ENCODE peak calls at places on chromosomes 7 and 10, in five cellular contexts. One of them, this sample, is unnamed.

GRCh38 chr7:78751253-78751652 is 702.2 kb downstream of the MAGI2 start:
- DNase-seq in C1 segment of cervical spinal cord: no peak
- DNase-seq in stimulated activated CD8-positive, alpha-beta memory T cell treated with anti-CD3 and anti-CD28 coated beads, Interleukin-4, amount 100 ng/mL, for 1 hour: no peak
- DNase-seq in activated CD8-positive, alpha-beta memory T cell treated with anti-CD3 and anti-CD28 coated beads, Interleukin-2, amount 50 U/mL, for 48 hours: no peak
- DNase-seq in B cell: no peak
- DNase-seq in this sample: no peak

GRCh38 chr7:155534691-155535090 is 11.7 kb downstream of the CNPY1 start:
- DNase-seq in C1 segment of cervical spinal cord: no peak
- DNase-seq in stimulated activated CD8-positive, alpha-beta memory T cell treated with anti-CD3 and anti-CD28 coated beads, Interleukin-4, amount 100 ng/mL, for 1 hour: no peak
- DNase-seq in activated CD8-positive, alpha-beta memory T cell treated with anti-CD3 and anti-CD28 coated beads, Interleukin-2, amount 50 U/mL, for 48 hours: no peak
- DNase-seq in B cell: peak; percentile 37
- DNase-seq in this sample: no peak

GRCh38 chr7:87982163-87982562 is 48.1 kb downstream of the ADAM22 start:
- DNase-seq in C1 segment of cervical spinal cord: no peak
- DNase-seq in stimulated activated CD8-positive, alpha-beta memory T cell treated with anti-CD3 and anti-CD28 coated beads, Interleukin-4, amount 100 ng/mL, for 1 hour: no peak
- DNase-seq in activated CD8-positive, alpha-beta memory T cell treated with anti-CD3 and anti-CD28 coated beads, Interleukin-2, amount 50 U/mL, for 48 hours: no peak
- DNase-seq in B cell: no peak
- DNase-seq in this sample: no peak

GRCh38 chr10:132129431-132129830 is 57.3 kb upstream of the DPYSL4 start:
- DNase-seq in C1 segment of cervical spinal cord: no peak
- DNase-seq in stimulated activated CD8-positive, alpha-beta memory T cell treated with anti-CD3 and anti-CD28 coated beads, Interleukin-4, amount 100 ng/mL, for 1 hour: no peak
- DNase-seq in activated CD8-positive, alpha-beta memory T cell treated with anti-CD3 and anti-CD28 coated beads, Interleukin-2, amount 50 U/mL, for 48 hours: no peak
- DNase-seq in B cell: no peak
- DNase-seq in this sample: no peak

GRCh38 chr10:103470755-103471653 is 8.0 kb downstream of the CALHM3 start:
- DNase-seq in C1 segment of cervical spinal cord: no peak
- DNase-seq in stimulated activated CD8-positive, alpha-beta memory T cell treated with anti-CD3 and anti-CD28 coated beads, Interleukin-4, amount 100 ng/mL, for 1 hour: peak; percentile 53
- DNase-seq in activated CD8-positive, alpha-beta memory T cell treated with anti-CD3 and anti-CD28 coated beads, Interleukin-2, amount 50 U/mL, for 48 hours: peak; percentile 79
- DNase-seq in B cell: peak; percentile 88
- DNase-seq in this sample: no peak

GRCh38 chr7:137987968-137988367 is 13.9 kb downstream of the CREB3L2 start:
- DNase-seq in C1 segment of cervical spinal cord: no peak
- DNase-seq in stimulated activated CD8-positive, alpha-beta memory T cell treated with anti-CD3 and anti-CD28 coated beads, Interleukin-4, amount 100 ng/mL, for 1 hour: no peak
- DNase-seq in activated CD8-positive, alpha-beta memory T cell treated with anti-CD3 and anti-CD28 coated beads, Interleukin-2, amount 50 U/mL, for 48 hours: no peak
- DNase-seq in B cell: no peak
- DNase-seq in this sample: no peak

GRCh38 chr10:124916098-124916584 is 25.8 kb upstream of the ZRANB1 start:
- DNase-seq in C1 segment of cervical spinal cord: no peak
- DNase-seq in stimulated activated CD8-positive, alpha-beta memory T cell treated with anti-CD3 and anti-CD28 coated beads, Interleukin-4, amount 100 ng/mL, for 1 hour: no peak
- DNase-seq in activated CD8-positive, alpha-beta memory T cell treated with anti-CD3 and anti-CD28 coated beads, Interleukin-2, amount 50 U/mL, for 48 hours: no peak
- DNase-seq in B cell: no peak
- DNase-seq in this sample: no peak

GRCh38 chr10:55470840-55471239 is 669.8 kb upstream of the PCDH15 start:
- DNase-seq in C1 segment of cervical spinal cord: no peak
- DNase-seq in stimulated activated CD8-positive, alpha-beta memory T cell treated with anti-CD3 and anti-CD28 coated beads, Interleukin-4, amount 100 ng/mL, for 1 hour: no peak
- DNase-seq in activated CD8-positive, alpha-beta memory T cell treated with anti-CD3 and anti-CD28 coated beads, Interleukin-2, amount 50 U/mL, for 48 hours: no peak
- DNase-seq in B cell: no peak
- DNase-seq in this sample: no peak

GRCh38 chr10:90738885-90739284 is 119.0 kb downstream of the HTR7 start:
- DNase-seq in C1 segment of cervical spinal cord: no peak
- DNase-seq in stimulated activated CD8-positive, alpha-beta memory T cell treated with anti-CD3 and anti-CD28 coated beads, Interleukin-4, amount 100 ng/mL, for 1 hour: no peak
- DNase-seq in activated CD8-positive, alpha-beta memory T cell treated with anti-CD3 and anti-CD28 coated beads, Interleukin-2, amount 50 U/mL, for 48 hours: no peak
- DNase-seq in B cell: no peak
- DNase-seq in this sample: no peak

GRCh38 chr7:139660317-139661042 is 117.3 kb downstream of the HIPK2 start:
- DNase-seq in C1 segment of cervical spinal cord: no peak
- DNase-seq in stimulated activated CD8-positive, alpha-beta memory T cell treated with anti-CD3 and anti-CD28 coated beads, Interleukin-4, amount 100 ng/mL, for 1 hour: no peak
- DNase-seq in activated CD8-positive, alpha-beta memory T cell treated with anti-CD3 and anti-CD28 coated beads, Interleukin-2, amount 50 U/mL, for 48 hours: no peak
- DNase-seq in B cell: no peak
- DNase-seq in this sample: no peak

GRCh38 chr10:91635401-91636400 is 2.8 kb upstream of the PPP1R3C start:
- DNase-seq in C1 segment of cervical spinal cord: peak; percentile 30
- DNase-seq in stimulated activated CD8-positive, alpha-beta memory T cell treated with anti-CD3 and anti-CD28 coated beads, Interleukin-4, amount 100 ng/mL, for 1 hour: no peak
- DNase-seq in activated CD8-positive, alpha-beta memory T cell treated with anti-CD3 and anti-CD28 coated beads, Interleukin-2, amount 50 U/mL, for 48 hours: no peak
- DNase-seq in B cell: no peak
- DNase-seq in this sample: no peak

GRCh38 chr10:88254091-88254490 is 329.0 kb downstream of the RNLS start:
- DNase-seq in C1 segment of cervical spinal cord: no peak
- DNase-seq in stimulated activated CD8-positive, alpha-beta memory T cell treated with anti-CD3 and anti-CD28 coated beads, Interleukin-4, amount 100 ng/mL, for 1 hour: no peak
- DNase-seq in activated CD8-positive, alpha-beta memory T cell treated with anti-CD3 and anti-CD28 coated beads, Interleukin-2, amount 50 U/mL, for 48 hours: no peak
- DNase-seq in B cell: no peak
- DNase-seq in this sample: no peak

GRCh38 chr7:74199551-74200355 is 10.1 kb upstream of the LAT2 start:
- DNase-seq in C1 segment of cervical spinal cord: no peak
- DNase-seq in stimulated activated CD8-positive, alpha-beta memory T cell treated with anti-CD3 and anti-CD28 coated beads, Interleukin-4, amount 100 ng/mL, for 1 hour: no peak
- DNase-seq in activated CD8-positive, alpha-beta memory T cell treated with anti-CD3 and anti-CD28 coated beads, Interleukin-2, amount 50 U/mL, for 48 hours: no peak
- DNase-seq in B cell: no peak
- DNase-seq in this sample: no peak

GRCh38 chr10:66292922-66293321 is 632.9 kb upstream of the LRRTM3 start:
- DNase-seq in C1 segment of cervical spinal cord: no peak
- DNase-seq in stimulated activated CD8-positive, alpha-beta memory T cell treated with anti-CD3 and anti-CD28 coated beads, Interleukin-4, amount 100 ng/mL, for 1 hour: no peak
- DNase-seq in activated CD8-positive, alpha-beta memory T cell treated with anti-CD3 and anti-CD28 coated beads, Interleukin-2, amount 50 U/mL, for 48 hours: no peak
- DNase-seq in B cell: no peak
- DNase-seq in this sample: no peak

GRCh38 chr7:83366629-83367028 is 203.9 kb upstream of the PCLO start:
- DNase-seq in C1 segment of cervical spinal cord: no peak
- DNase-seq in stimulated activated CD8-positive, alpha-beta memory T cell treated with anti-CD3 and anti-CD28 coated beads, Interleukin-4, amount 100 ng/mL, for 1 hour: no peak
- DNase-seq in activated CD8-positive, alpha-beta memory T cell treated with anti-CD3 and anti-CD28 coated beads, Interleukin-2, amount 50 U/mL, for 48 hours: no peak
- DNase-seq in B cell: no peak
- DNase-seq in this sample: no peak

GRCh38 chr7:14233026-14233897 is 243.8 kb upstream of the ETV1 start:
- DNase-seq in C1 segment of cervical spinal cord: no peak
- DNase-seq in stimulated activated CD8-positive, alpha-beta memory T cell treated with anti-CD3 and anti-CD28 coated beads, Interleukin-4, amount 100 ng/mL, for 1 hour: no peak
- DNase-seq in activated CD8-positive, alpha-beta memory T cell treated with anti-CD3 and anti-CD28 coated beads, Interleukin-2, amount 50 U/mL, for 48 hours: no peak
- DNase-seq in B cell: no peak
- DNase-seq in this sample: no peak

GRCh38 chr7:121525155-121525819 is 129.2 kb upstream of the FAM3C start:
- DNase-seq in C1 segment of cervical spinal cord: no peak
- DNase-seq in stimulated activated CD8-positive, alpha-beta memory T cell treated with anti-CD3 and anti-CD28 coated beads, Interleukin-4, amount 100 ng/mL, for 1 hour: no peak
- DNase-seq in activated CD8-positive, alpha-beta memory T cell treated with anti-CD3 and anti-CD28 coated beads, Interleukin-2, amount 50 U/mL, for 48 hours: no peak
- DNase-seq in B cell: no peak
- DNase-seq in this sample: no peak

GRCh38 chr10:89921422-89921821 is 220.0 kb downstream of the KIF20B start:
- DNase-seq in C1 segment of cervical spinal cord: no peak
- DNase-seq in stimulated activated CD8-positive, alpha-beta memory T cell treated with anti-CD3 and anti-CD28 coated beads, Interleukin-4, amount 100 ng/mL, for 1 hour: no peak
- DNase-seq in activated CD8-positive, alpha-beta memory T cell treated with anti-CD3 and anti-CD28 coated beads, Interleukin-2, amount 50 U/mL, for 48 hours: no peak
- DNase-seq in B cell: no peak
- DNase-seq in this sample: no peak

GRCh38 chr7:140439359-140439758 is 35.5 kb downstream of the RAB19 start:
- DNase-seq in C1 segment of cervical spinal cord: no peak
- DNase-seq in stimulated activated CD8-positive, alpha-beta memory T cell treated with anti-CD3 and anti-CD28 coated beads, Interleukin-4, amount 100 ng/mL, for 1 hour: no peak
- DNase-seq in activated CD8-positive, alpha-beta memory T cell treated with anti-CD3 and anti-CD28 coated beads, Interleukin-2, amount 50 U/mL, for 48 hours: no peak
- DNase-seq in B cell: no peak
- DNase-seq in this sample: no peak

GRCh38 chr10:17504547-17505245 is 50.3 kb upstream of the ST8SIA6 start:
- DNase-seq in C1 segment of cervical spinal cord: no peak
- DNase-seq in stimulated activated CD8-positive, alpha-beta memory T cell treated with anti-CD3 and anti-CD28 coated beads, Interleukin-4, amount 100 ng/mL, for 1 hour: no peak
- DNase-seq in activated CD8-positive, alpha-beta memory T cell treated with anti-CD3 and anti-CD28 coated beads, Interleukin-2, amount 50 U/mL, for 48 hours: no peak
- DNase-seq in B cell: no peak
- DNase-seq in this sample: no peak

GRCh38 chr7:4167385-4167910 is 514.6 kb upstream of the FOXK1 start:
- DNase-seq in C1 segment of cervical spinal cord: no peak
- DNase-seq in stimulated activated CD8-positive, alpha-beta memory T cell treated with anti-CD3 and anti-CD28 coated beads, Interleukin-4, amount 100 ng/mL, for 1 hour: no peak
- DNase-seq in activated CD8-positive, alpha-beta memory T cell treated with anti-CD3 and anti-CD28 coated beads, Interleukin-2, amount 50 U/mL, for 48 hours: no peak
- DNase-seq in B cell: no peak
- DNase-seq in this sample: no peak

GRCh38 chr7:91459539-91459938 is 195.3 kb downstream of the FZD1 start:
- DNase-seq in C1 segment of cervical spinal cord: no peak
- DNase-seq in stimulated activated CD8-positive, alpha-beta memory T cell treated with anti-CD3 and anti-CD28 coated beads, Interleukin-4, amount 100 ng/mL, for 1 hour: no peak
- DNase-seq in activated CD8-positive, alpha-beta memory T cell treated with anti-CD3 and anti-CD28 coated beads, Interleukin-2, amount 50 U/mL, for 48 hours: no peak
- DNase-seq in B cell: no peak
- DNase-seq in this sample: no peak

GRCh38 chr7:108972009-108972408 is 402.3 kb downstream of the DNAJB9 start:
- DNase-seq in C1 segment of cervical spinal cord: peak; percentile 2
- DNase-seq in stimulated activated CD8-positive, alpha-beta memory T cell treated with anti-CD3 and anti-CD28 coated beads, Interleukin-4, amount 100 ng/mL, for 1 hour: no peak
- DNase-seq in activated CD8-positive, alpha-beta memory T cell treated with anti-CD3 and anti-CD28 coated beads, Interleukin-2, amount 50 U/mL, for 48 hours: no peak
- DNase-seq in B cell: no peak
- DNase-seq in this sample: no peak

GRCh38 chr7:108057951-108058391 is 55.0 kb upstream of the LAMB1 start:
- DNase-seq in C1 segment of cervical spinal cord: no peak
- DNase-seq in stimulated activated CD8-positive, alpha-beta memory T cell treated with anti-CD3 and anti-CD28 coated beads, Interleukin-4, amount 100 ng/mL, for 1 hour: no peak
- DNase-seq in activated CD8-positive, alpha-beta memory T cell treated with anti-CD3 and anti-CD28 coated beads, Interleukin-2, amount 50 U/mL, for 48 hours: no peak
- DNase-seq in B cell: no peak
- DNase-seq in this sample: no peak

GRCh38 chr7:148944935-148945934 is 61.1 kb upstream of the EZH2 start:
- DNase-seq in C1 segment of cervical spinal cord: no peak
- DNase-seq in stimulated activated CD8-positive, alpha-beta memory T cell treated with anti-CD3 and anti-CD28 coated beads, Interleukin-4, amount 100 ng/mL, for 1 hour: no peak
- DNase-seq in activated CD8-positive, alpha-beta memory T cell treated with anti-CD3 and anti-CD28 coated beads, Interleukin-2, amount 50 U/mL, for 48 hours: no peak
- DNase-seq in B cell: no peak
- DNase-seq in this sample: no peak

GRCh38 chr10:102455893-102456471 is 4.6 kb upstream of the C10orf95 start:
- DNase-seq in C1 segment of cervical spinal cord: no peak
- DNase-seq in stimulated activated CD8-positive, alpha-beta memory T cell treated with anti-CD3 and anti-CD28 coated beads, Interleukin-4, amount 100 ng/mL, for 1 hour: no peak
- DNase-seq in activated CD8-positive, alpha-beta memory T cell treated with anti-CD3 and anti-CD28 coated beads, Interleukin-2, amount 50 U/mL, for 48 hours: no peak
- DNase-seq in B cell: no peak
- DNase-seq in this sample: no peak

GRCh38 chr7:11345621-11346020 is 371.9 kb downstream of the PHF14 start:
- DNase-seq in C1 segment of cervical spinal cord: no peak
- DNase-seq in stimulated activated CD8-positive, alpha-beta memory T cell treated with anti-CD3 and anti-CD28 coated beads, Interleukin-4, amount 100 ng/mL, for 1 hour: no peak
- DNase-seq in activated CD8-positive, alpha-beta memory T cell treated with anti-CD3 and anti-CD28 coated beads, Interleukin-2, amount 50 U/mL, for 48 hours: no peak
- DNase-seq in B cell: no peak
- DNase-seq in this sample: no peak

GRCh38 chr10:49633327-49634045 is 19.6 kb downstream of the CHAT start:
- DNase-seq in C1 segment of cervical spinal cord: no peak
- DNase-seq in stimulated activated CD8-positive, alpha-beta memory T cell treated with anti-CD3 and anti-CD28 coated beads, Interleukin-4, amount 100 ng/mL, for 1 hour: no peak
- DNase-seq in activated CD8-positive, alpha-beta memory T cell treated with anti-CD3 and anti-CD28 coated beads, Interleukin-2, amount 50 U/mL, for 48 hours: no peak
- DNase-seq in B cell: no peak
- DNase-seq in this sample: no peak

GRCh38 chr7:79624336-79624735 is 170.9 kb upstream of the MAGI2 start:
- DNase-seq in C1 segment of cervical spinal cord: no peak
- DNase-seq in stimulated activated CD8-positive, alpha-beta memory T cell treated with anti-CD3 and anti-CD28 coated beads, Interleukin-4, amount 100 ng/mL, for 1 hour: no peak
- DNase-seq in activated CD8-positive, alpha-beta memory T cell treated with anti-CD3 and anti-CD28 coated beads, Interleukin-2, amount 50 U/mL, for 48 hours: no peak
- DNase-seq in B cell: no peak
- DNase-seq in this sample: no peak

GRCh38 chr10:74927701-74928100 is 101.3 kb downstream of the KAT6B start:
- DNase-seq in C1 segment of cervical spinal cord: no peak
- DNase-seq in stimulated activated CD8-positive, alpha-beta memory T cell treated with anti-CD3 and anti-CD28 coated beads, Interleukin-4, amount 100 ng/mL, for 1 hour: no peak
- DNase-seq in activated CD8-positive, alpha-beta memory T cell treated with anti-CD3 and anti-CD28 coated beads, Interleukin-2, amount 50 U/mL, for 48 hours: no peak
- DNase-seq in B cell: no peak
- DNase-seq in this sample: no peak

GRCh38 chr10:44973323-44974081 is 5.1 kb downstream of the DEPP1 start:
- DNase-seq in C1 segment of cervical spinal cord: no peak
- DNase-seq in stimulated activated CD8-positive, alpha-beta memory T cell treated with anti-CD3 and anti-CD28 coated beads, Interleukin-4, amount 100 ng/mL, for 1 hour: no peak
- DNase-seq in activated CD8-positive, alpha-beta memory T cell treated with anti-CD3 and anti-CD28 coated beads, Interleukin-2, amount 50 U/mL, for 48 hours: no peak
- DNase-seq in B cell: no peak
- DNase-seq in this sample: no peak

GRCh38 chr10:117927334-117927733 is 119.4 kb downstream of the RAB11FIP2 start:
- DNase-seq in C1 segment of cervical spinal cord: no peak
- DNase-seq in stimulated activated CD8-positive, alpha-beta memory T cell treated with anti-CD3 and anti-CD28 coated beads, Interleukin-4, amount 100 ng/mL, for 1 hour: no peak
- DNase-seq in activated CD8-positive, alpha-beta memory T cell treated with anti-CD3 and anti-CD28 coated beads, Interleukin-2, amount 50 U/mL, for 48 hours: no peak
- DNase-seq in B cell: no peak
- DNase-seq in this sample: no peak

GRCh38 chr10:89352039-89352597 is 24.3 kb downstream of the IFIT3 start:
- DNase-seq in C1 segment of cervical spinal cord: no peak
- DNase-seq in stimulated activated CD8-positive, alpha-beta memory T cell treated with anti-CD3 and anti-CD28 coated beads, Interleukin-4, amount 100 ng/mL, for 1 hour: no peak
- DNase-seq in activated CD8-positive, alpha-beta memory T cell treated with anti-CD3 and anti-CD28 coated beads, Interleukin-2, amount 50 U/mL, for 48 hours: no peak
- DNase-seq in B cell: no peak
- DNase-seq in this sample: no peak

GRCh38 chr7:101066141-101066857 is 19.0 kb upstream of the TRIM56 start:
- DNase-seq in C1 segment of cervical spinal cord: no peak
- DNase-seq in stimulated activated CD8-positive, alpha-beta memory T cell treated with anti-CD3 and anti-CD28 coated beads, Interleukin-4, amount 100 ng/mL, for 1 hour: no peak
- DNase-seq in activated CD8-positive, alpha-beta memory T cell treated with anti-CD3 and anti-CD28 coated beads, Interleukin-2, amount 50 U/mL, for 48 hours: no peak
- DNase-seq in B cell: no peak
- DNase-seq in this sample: no peak

GRCh38 chr10:88372051-88372450 is 211.1 kb downstream of the RNLS start:
- DNase-seq in C1 segment of cervical spinal cord: no peak
- DNase-seq in stimulated activated CD8-positive, alpha-beta memory T cell treated with anti-CD3 and anti-CD28 coated beads, Interleukin-4, amount 100 ng/mL, for 1 hour: no peak
- DNase-seq in activated CD8-positive, alpha-beta memory T cell treated with anti-CD3 and anti-CD28 coated beads, Interleukin-2, amount 50 U/mL, for 48 hours: no peak
- DNase-seq in B cell: no peak
- DNase-seq in this sample: no peak

GRCh38 chr10:100890696-100891271 is 22.0 kb upstream of the SLF2 start:
- DNase-seq in C1 segment of cervical spinal cord: no peak
- DNase-seq in stimulated activated CD8-positive, alpha-beta memory T cell treated with anti-CD3 and anti-CD28 coated beads, Interleukin-4, amount 100 ng/mL, for 1 hour: no peak
- DNase-seq in activated CD8-positive, alpha-beta memory T cell treated with anti-CD3 and anti-CD28 coated beads, Interleukin-2, amount 50 U/mL, for 48 hours: no peak
- DNase-seq in B cell: no peak
- DNase-seq in this sample: no peak

GRCh38 chr10:78254013-78254412 is 220.3 kb downstream of the RPS24 start:
- DNase-seq in C1 segment of cervical spinal cord: no peak
- DNase-seq in stimulated activated CD8-positive, alpha-beta memory T cell treated with anti-CD3 and anti-CD28 coated beads, Interleukin-4, amount 100 ng/mL, for 1 hour: no peak
- DNase-seq in activated CD8-positive, alpha-beta memory T cell treated with anti-CD3 and anti-CD28 coated beads, Interleukin-2, amount 50 U/mL, for 48 hours: no peak
- DNase-seq in B cell: no peak
- DNase-seq in this sample: no peak

GRCh38 chr7:112080974-112081373 is 125.2 kb downstream of the DOCK4 start:
- DNase-seq in C1 segment of cervical spinal cord: peak; percentile 33
- DNase-seq in stimulated activated CD8-positive, alpha-beta memory T cell treated with anti-CD3 and anti-CD28 coated beads, Interleukin-4, amount 100 ng/mL, for 1 hour: no peak
- DNase-seq in activated CD8-positive, alpha-beta memory T cell treated with anti-CD3 and anti-CD28 coated beads, Interleukin-2, amount 50 U/mL, for 48 hours: no peak
- DNase-seq in B cell: peak; percentile 45
- DNase-seq in this sample: no peak

GRCh38 chr10:5890519-5890878 is 456 bp downstream of the FBH1 start:
- DNase-seq in C1 segment of cervical spinal cord: no peak
- DNase-seq in stimulated activated CD8-positive, alpha-beta memory T cell treated with anti-CD3 and anti-CD28 coated beads, Interleukin-4, amount 100 ng/mL, for 1 hour: no peak
- DNase-seq in activated CD8-positive, alpha-beta memory T cell treated with anti-CD3 and anti-CD28 coated beads, Interleukin-2, amount 50 U/mL, for 48 hours: peak; percentile 73
- DNase-seq in B cell: no peak
- DNase-seq in this sample: no peak